ENCODE peak calls at places on chromosomes 16 and 17, in nine cellular contexts. Q, S, O, P, J, A, T, K and C are unnamed samples.

GRCh38 chr16:59697746-59698145 is 963.6 kb upstream of the GOT2 start:
- DNase-seq in Q (no peak), S (no peak), O (peak; percentile 11), P (no peak), J (no peak), A (no peak), T (peak; percentile 15), K (peak; percentile 45), C (no peak)

GRCh38 chr16:85754403-85754802 is 3.5 kb upstream of the C16orf74 start:
- DNase-seq in Q (no peak), S (no peak), O (no peak), P (no peak), J (no peak), A (no peak), T (no peak), K (no peak), C (no peak)

GRCh38 chr16:29662729-29663019 is 373 bp upstream of the SPN start:
- DNase-seq in Q (no peak), S (no peak), O (no peak), P (no peak), J (no peak), A (no peak), T (no peak), K (no peak), C (peak; percentile 81)

GRCh38 chr17:63476494-63476856 is 386 bp upstream of the ACE start:
- DNase-seq in Q (peak; percentile 11), S (no peak), O (no peak), P (no peak), J (peak; percentile 71), A (no peak), T (no peak), K (no peak), C (no peak)

GRCh38 chr17:61456688-61457225 is 4.5 kb downstream of the TBX4 start:
- DNase-seq in Q (no peak), S (no peak), O (no peak), P (peak; percentile 11), J (peak; percentile 43), A (no peak), T (no peak), K (no peak), C (no peak)

GRCh38 chr16:87461466-87461975 is 31.3 kb downstream of the ZCCHC14 start:
- DNase-seq in Q (peak; percentile 97), S (peak; percentile 84), O (no peak), P (peak; percentile 91), J (peak; percentile 75), A (peak; percentile 44), T (no peak), K (no peak), C (peak; percentile 76)

GRCh38 chr16:57724541-57724940 is 11.0 kb upstream of the KATNB1 start:
- DNase-seq in Q (no peak), S (no peak), O (no peak), P (no peak), J (no peak), A (no peak), T (no peak), K (no peak), C (no peak)

GRCh38 chr16:30621765-30622164 is 11.6 kb upstream of the ZNF689 start:
- DNase-seq in Q (no peak), S (no peak), O (peak; percentile 7), P (no peak), J (no peak), A (no peak), T (no peak), K (no peak), C (no peak)

GRCh38 chr16:64362193-64362592 is 759.7 kb downstream of the CDH11 start:
- DNase-seq in Q (no peak), S (no peak), O (peak; percentile 52), P (no peak), J (no peak), A (no peak), T (no peak), K (peak; percentile 48), C (no peak)

GRCh38 chr16:9160551-9160911 is 69.1 kb downstream of the HAPSTR1 start:
- DNase-seq in Q (no peak), S (no peak), O (no peak), P (no peak), J (no peak), A (no peak), T (no peak), K (no peak), C (no peak)

GRCh38 chr16:9159839-9160550 is 68.6 kb downstream of the HAPSTR1 start:
- DNase-seq in Q (peak; percentile 89), S (peak; percentile 78), O (peak; percentile 66), P (peak; percentile 24), J (peak; percentile 77), A (peak; percentile 40), T (peak; percentile 51), K (peak; percentile 61), C (peak; percentile 63)

GRCh38 chr16:9169094-9169493 is 77.7 kb downstream of the HAPSTR1 start:
- DNase-seq in Q (no peak), S (no peak), O (no peak), P (no peak), J (no peak), A (no peak), T (no peak), K (no peak), C (no peak)

DNA sequence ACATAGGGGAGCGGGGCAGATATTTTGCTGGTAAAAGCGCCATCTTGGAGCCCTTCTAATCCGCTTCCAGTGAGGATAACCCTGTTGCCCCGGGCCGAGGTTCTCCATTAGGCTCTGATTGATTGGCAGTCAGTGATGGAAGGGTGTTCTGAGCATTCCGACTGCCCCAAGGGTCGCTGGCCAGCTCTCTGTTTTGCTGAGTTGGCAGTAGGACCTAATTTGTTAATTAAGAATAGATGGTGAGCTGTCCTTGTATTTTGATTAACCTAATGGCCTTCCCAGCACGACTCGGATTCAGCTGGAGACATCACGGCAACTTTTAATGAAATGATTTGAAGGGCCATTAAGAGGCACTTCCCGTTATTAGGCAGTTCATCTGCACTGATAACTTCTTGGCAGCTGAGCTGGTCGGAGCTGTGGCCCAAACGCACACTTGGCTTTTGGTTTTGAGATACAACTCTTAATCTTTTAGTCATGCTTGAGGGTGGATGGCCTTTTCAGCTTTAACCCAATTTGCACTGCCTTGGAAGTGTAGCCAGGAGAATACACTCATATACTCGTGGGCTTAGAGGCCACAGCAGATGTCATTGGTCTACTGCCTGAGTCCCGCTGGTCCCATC is 74.3 kb downstream of the HAPSTR1 start:
- DNase-seq in Q (no peak), S (no peak), O (no peak), P (no peak), J (no peak), A (no peak), T (no peak), K (no peak), C (no peak)
- TF ChIP-seq CTCF in Q (no peak), S (no peak), O (no peak), P (no peak), J (no peak), A (no peak), T (no peak), K (no peak), C (no peak)

GRCh38 chr17:65332375-65332774 is 195.2 kb downstream of the RGS9 start:
- DNase-seq in Q (peak; percentile 1), S (no peak), O (peak; percentile 66), P (no peak), J (no peak), A (no peak), T (no peak), K (peak; percentile 82), C (no peak)
- TF ChIP-seq CTCF in Q (no peak), S (no peak), O (no peak), P (no peak), J (no peak), A (no peak), T (no peak), K (peak; percentile 10), C (no peak)

GRCh38 chr16:49352923-49353322 is 20.7 kb upstream of the C16orf78 start:
- DNase-seq in Q (peak; percentile 20), S (no peak), O (no peak), P (no peak), J (peak; percentile 44), A (no peak), T (no peak), K (no peak), C (no peak)
- TF ChIP-seq CTCF in Q (no peak), S (no peak), O (peak; percentile 20), P (no peak), J (peak; percentile 39), A (no peak), T (peak; percentile 19), K (peak; percentile 29), C (peak; percentile 9)

GRCh38 chr17:43757171-43757660 is 1.4 kb downstream of the SOST start:
- DNase-seq in Q (no peak), S (no peak), O (no peak), P (no peak), J (no peak), A (no peak), T (no peak), K (no peak), C (no peak)

GRCh38 chr17:43754947-43755346 is 3.6 kb downstream of the SOST start:
- DNase-seq in Q (no peak), S (no peak), O (no peak), P (no peak), J (peak; percentile 20), A (no peak), T (no peak), K (no peak), C (peak; percentile 15)

GRCh38 chr17:43753488-43754129 is 5.0 kb downstream of the SOST start:
- DNase-seq in Q (peak; percentile 28), S (no peak), O (peak; percentile 20), P (no peak), J (no peak), A (no peak), T (no peak), K (no peak), C (peak; percentile 71)

GRCh38 chr17:43756176-43756575 is 2.4 kb downstream of the SOST start:
- DNase-seq in Q (no peak), S (no peak), O (no peak), P (no peak), J (peak; percentile 26), A (no peak), T (no peak), K (no peak), C (peak; percentile 4)

GRCh38 chr17:43755389-43755875 is 3.2 kb downstream of the SOST start:
- DNase-seq in Q (peak; percentile 44), S (peak; percentile 54), O (peak; percentile 45), P (no peak), J (peak; percentile 76), A (no peak), T (peak; percentile 9), K (no peak), C (peak; percentile 51)
- TF ChIP-seq CTCF in Q (no peak), S (no peak), O (peak; percentile 4), P (no peak), J (no peak), A (no peak), T (no peak), K (no peak), C (no peak)

DNA sequence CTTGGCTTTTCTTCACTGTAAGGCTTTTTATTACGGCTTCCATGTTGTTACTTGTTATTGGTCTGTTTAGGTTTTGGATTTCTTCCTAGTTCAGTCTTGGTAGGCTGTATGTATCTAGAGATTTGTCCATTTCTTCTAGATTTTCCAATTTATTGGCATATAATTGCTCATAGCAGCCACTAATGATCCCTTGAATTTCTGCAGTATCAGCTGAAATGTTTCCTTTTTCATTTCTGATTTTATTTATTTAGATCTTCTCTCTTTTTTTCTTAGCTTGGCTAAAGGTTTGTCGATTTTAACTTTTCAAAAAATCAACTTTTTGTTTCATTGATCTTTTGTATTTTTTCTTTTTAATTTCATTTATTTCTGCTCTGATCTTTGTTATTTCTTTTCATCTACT is 18.5 kb downstream of the NLRP1 start:
- DNase-seq in Q (no peak), S (no peak), O (no peak), P (no peak), J (no peak), A (no peak), T (no peak), K (no peak), C (no peak)
- TF ChIP-seq CTCF in Q (no peak), S (no peak), O (no peak), P (no peak), J (no peak), A (no peak), T (no peak), K (no peak), C (no peak)